ENCODE peak calls at places on chromosomes 12 and 14, in four cellular contexts. L, F, H and X are unnamed samples.

GRCh38 chr14:67690011-67690410 is 5.6 kb downstream of the RDH11 start:
- DNase-seq in L (no peak), F (no peak), H (no peak), X (no peak)

GRCh38 chr12:106142591-106143261 is 4.0 kb upstream of the NUAK1 start:
- DNase-seq in L (no peak), F (no peak), H (no peak), X (no peak)

GRCh38 chr12:68808388-68809189 is 612 bp downstream of the MDM2 start:
- DNase-seq in L (peak), F (peak), H (peak), X (peak)

GRCh38 chr14:81625343-81625742 is 91.7 kb upstream of the SEL1L start:
- DNase-seq in L (peak), F (no peak), H (no peak), X (peak)

GRCh38 chr14:21894003-21894897 is 220.6 kb upstream of the OR4E1 start:
- DNase-seq in L (no peak), F (peak), H (no peak), X (no peak)

GRCh38 chr12:116876151-116876869 is 4.9 kb downstream of the HRK start:
- DNase-seq in L (no peak), F (peak), H (no peak), X (no peak)

GRCh38 chr12:2384533-2385328 is 331.9 kb downstream of the CACNA1C start:
- DNase-seq in L (no peak), F (no peak), H (no peak), X (no peak)

GRCh38 chr12:103877288-103877687 is 36.3 kb upstream of the NT5DC3 start:
- DNase-seq in L (no peak), F (no peak), H (no peak), X (no peak)

GRCh38 chr12:90593596-90594290 is 361.2 kb downstream of the CCER1 start:
- DNase-seq in L (no peak), F (no peak), H (no peak), X (no peak)

GRCh38 chr14:65230287-65230728 is 128.0 kb upstream of the MAX start:
- DNase-seq in L (peak), F (no peak), H (peak), X (no peak)

GRCh38 chr12:15522574-15523187 is 200.4 kb downstream of the PTPRO start:
- DNase-seq in L (peak), F (no peak), H (no peak), X (peak)

GRCh38 chr14:34363733-34364134 is 98.3 kb downstream of the SPTSSA start:
- DNase-seq in L (no peak), F (no peak), H (no peak), X (no peak)

GRCh38 chr14:34362625-34363251 is 99.3 kb downstream of the SPTSSA start:
- DNase-seq in L (no peak), F (no peak), H (no peak), X (no peak)

GRCh38 chr14:34359423-34360120 is 102.5 kb downstream of the SPTSSA start:
- DNase-seq in L (no peak), F (no peak), H (no peak), X (no peak)

GRCh38 chr14:34364201-34364600 is 97.8 kb downstream of the SPTSSA start:
- DNase-seq in L (no peak), F (no peak), H (no peak), X (no peak)

GRCh38 chr14:34361504-34362011 is 100.5 kb downstream of the SPTSSA start:
- DNase-seq in L (no peak), F (no peak), H (no peak), X (no peak)
- TF ChIP-seq PHF8 in L (no peak), F (no peak), H (no peak), X (no peak)

DNA sequence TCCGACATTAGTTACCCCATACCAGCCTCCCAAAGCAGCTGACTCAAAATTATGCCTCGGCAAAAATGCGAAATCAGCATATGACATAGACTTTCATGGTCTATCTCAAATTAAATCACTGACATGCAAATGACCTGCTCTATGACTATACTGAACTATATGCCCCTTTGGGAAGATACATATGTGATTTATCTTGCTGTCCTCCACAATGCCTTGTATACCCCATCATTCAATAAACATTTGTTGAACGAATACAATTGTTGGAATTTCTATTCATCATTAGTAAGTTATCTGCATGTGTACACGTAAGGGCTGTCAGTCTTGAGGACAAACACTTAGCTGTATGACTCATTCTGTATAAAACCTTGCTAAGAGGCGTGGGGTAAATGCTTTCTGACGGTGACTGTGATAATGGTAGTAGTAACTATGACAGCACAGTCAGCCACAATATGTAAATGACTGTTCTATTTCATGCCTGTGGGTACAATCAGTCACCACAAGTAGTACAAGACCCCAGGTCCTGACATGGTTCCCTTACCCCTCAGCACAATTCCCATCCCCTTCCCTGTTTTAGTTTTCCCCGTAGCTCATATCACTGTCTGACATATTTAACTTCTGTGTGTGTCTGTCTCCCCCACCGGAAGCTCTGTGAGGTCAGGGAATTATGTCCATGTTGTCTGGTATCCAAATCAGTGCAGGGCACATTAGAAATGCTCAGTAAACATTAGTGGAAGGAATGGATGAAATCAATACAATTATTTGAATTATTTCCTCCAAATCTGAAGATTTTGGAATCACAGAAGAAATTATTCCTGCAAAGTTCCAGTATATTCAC is 42.8 kb downstream of the STXBP6 start:
- DNase-seq in L (peak), F (no peak), H (no peak), X (peak)
- TF ChIP-seq PHF8 in L (no peak), F (no peak), H (no peak), X (no peak)

GRCh38 chr12:72269491-72269890 is 2.7 kb upstream of the TRHDE start:
- DNase-seq in L (no peak), F (no peak), H (no peak), X (no peak)
- TF ChIP-seq PHF8 in L (no peak), F (no peak), H (no peak), X (no peak)

DNA sequence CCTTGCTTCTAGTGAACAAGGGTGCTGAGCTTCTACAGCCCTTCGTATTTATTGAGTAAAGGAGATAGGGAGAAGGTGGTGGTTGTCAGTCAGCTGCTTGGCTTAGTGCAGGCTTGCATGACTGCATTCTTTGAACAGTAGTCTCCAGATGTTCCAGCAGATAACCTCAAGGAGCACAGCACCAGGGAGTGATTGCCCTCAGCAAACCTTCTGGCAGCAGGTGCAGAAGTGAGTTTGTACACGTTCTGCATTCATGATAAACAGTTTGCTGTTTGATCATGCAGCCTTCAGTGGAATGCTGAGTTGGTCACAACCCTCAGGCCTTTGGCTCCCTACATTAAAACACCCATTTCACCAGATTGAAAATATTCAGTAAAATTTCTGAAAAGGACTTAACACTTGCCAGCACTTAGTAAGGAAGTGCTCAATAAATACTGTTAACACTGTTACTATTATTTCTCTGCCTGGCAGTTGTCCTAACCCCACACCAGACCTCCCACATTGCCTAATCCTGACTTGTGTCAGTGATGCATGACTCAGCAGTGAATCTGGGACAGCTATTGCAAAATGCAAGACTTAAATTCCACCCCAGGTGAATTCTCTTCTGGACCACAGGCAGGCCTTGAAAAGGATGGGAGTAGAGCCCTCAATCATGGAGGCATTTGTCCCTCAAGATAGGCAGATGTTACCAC is 18.9 kb upstream of the CARMIL3 start:
- DNase-seq in L (peak), F (no peak), H (no peak), X (peak)
- TF ChIP-seq PHF8 in L (no peak), F (no peak), H (no peak), X (no peak)

GRCh38 chr14:92644166-92644565 is 104.3 kb downstream of the LGMN start:
- DNase-seq in L (no peak), F (no peak), H (no peak), X (no peak)
- TF ChIP-seq PHF8 in L (no peak), F (no peak), H (no peak), X (no peak)

GRCh38 chr12:57128519-57129247 is 400 bp downstream of the LRP1 start:
- DNase-seq in L (no peak), F (peak), H (no peak), X (no peak)
- TF ChIP-seq PHF8 in L (no peak), F (peak), H (no peak), X (no peak)

GRCh38 chr14:38254565-38255407 is 1.1 kb downstream of the CLEC14A start:
- DNase-seq in L (no peak), F (peak), H (no peak), X (no peak)
- TF ChIP-seq PHF8 in L (no peak), F (no peak), H (no peak), X (no peak)

GRCh38 chr12:121791671-121792496 is 1.6 kb downstream of the RHOF start:
- DNase-seq in L (peak), F (no peak), H (no peak), X (peak)
- TF ChIP-seq PHF8 in L (no peak), F (no peak), H (no peak), X (no peak)

GRCh38 chr14:75430526-75430925 is 2.7 kb downstream of the JDP2 start:
- DNase-seq in L (no peak), F (no peak), H (no peak), X (no peak)

GRCh38 chr14:75431011-75431410 is 3.2 kb downstream of the JDP2 start:
- DNase-seq in L (no peak), F (no peak), H (no peak), X (no peak)

GRCh38 chr14:75428230-75429104 is 645 bp downstream of the JDP2 start:
- DNase-seq in L (no peak), F (no peak), H (peak), X (peak)

GRCh38 chr14:75430106-75430505 is 2.3 kb downstream of the JDP2 start:
- DNase-seq in L (no peak), F (no peak), H (no peak), X (no peak)

GRCh38 chr14:75429562-75429961 is 1.7 kb downstream of the JDP2 start:
- DNase-seq in L (no peak), F (no peak), H (no peak), X (no peak)
- TF ChIP-seq PHF8 in L (no peak), F (no peak), H (no peak), X (no peak)